ENCODE peak calls at places on chromosomes 1 and 21, in eight cellular contexts. One of them, this sample, is unnamed.

GRCh38 chr1:100141192-100141591 is 8.2 kb downstream of the TRMT13 start:
- DNase-seq in Panc1: no peak
- DNase-seq in heart right ventricle: no peak
- DNase-seq in fibroblast of lung: no peak
- DNase-seq in sigmoid colon: no peak
- DNase-seq in uterus: no peak
- DNase-seq in retinal pigment epithelial cell: no peak
- DNase-seq in Peyer's patch: no peak
- DNase-seq in this sample: no peak

GRCh38 chr1:205429742-205430464 is 8.0 kb upstream of the LEMD1 start:
- DNase-seq in Panc1: no peak
- DNase-seq in heart right ventricle: no peak
- DNase-seq in fibroblast of lung: no peak
- DNase-seq in sigmoid colon: no peak
- DNase-seq in uterus: no peak
- DNase-seq in retinal pigment epithelial cell: no peak
- DNase-seq in Peyer's patch: no peak
- DNase-seq in this sample: no peak

GRCh38 chr1:225572422-225572821 is 80.5 kb downstream of the ENAH start:
- DNase-seq in Panc1: no peak
- DNase-seq in heart right ventricle: no peak
- DNase-seq in fibroblast of lung: peak
- DNase-seq in sigmoid colon: no peak
- DNase-seq in uterus: no peak
- DNase-seq in retinal pigment epithelial cell: no peak
- DNase-seq in Peyer's patch: no peak
- DNase-seq in this sample: peak

GRCh38 chr1:77143529-77144121 is 75.6 kb downstream of the PIGK start:
- DNase-seq in Panc1: no peak
- DNase-seq in heart right ventricle: no peak
- DNase-seq in fibroblast of lung: no peak
- DNase-seq in sigmoid colon: no peak
- DNase-seq in uterus: no peak
- DNase-seq in retinal pigment epithelial cell: no peak
- DNase-seq in Peyer's patch: no peak
- DNase-seq in this sample: no peak

GRCh38 chr1:79726321-79726720 is 719.8 kb upstream of the ADGRL4 start:
- DNase-seq in Panc1: no peak
- DNase-seq in heart right ventricle: no peak
- DNase-seq in fibroblast of lung: peak
- DNase-seq in sigmoid colon: no peak
- DNase-seq in uterus: no peak
- DNase-seq in retinal pigment epithelial cell: no peak
- DNase-seq in Peyer's patch: no peak
- DNase-seq in this sample: no peak

GRCh38 chr1:42613803-42614131 is 44.5 kb upstream of the PPIH start:
- DNase-seq in Panc1: no peak
- DNase-seq in heart right ventricle: no peak
- DNase-seq in fibroblast of lung: no peak
- DNase-seq in sigmoid colon: no peak
- DNase-seq in uterus: no peak
- DNase-seq in retinal pigment epithelial cell: no peak
- DNase-seq in Peyer's patch: no peak
- DNase-seq in this sample: no peak

GRCh38 chr1:229364216-229365065 is 21.6 kb upstream of the CCSAP start:
- DNase-seq in Panc1: no peak
- DNase-seq in heart right ventricle: no peak
- DNase-seq in fibroblast of lung: peak
- DNase-seq in sigmoid colon: no peak
- DNase-seq in uterus: no peak
- DNase-seq in retinal pigment epithelial cell: no peak
- DNase-seq in Peyer's patch: no peak
- DNase-seq in this sample: no peak

GRCh38 chr1:172431721-172432192 is 11.3 kb downstream of the C1orf105 start:
- DNase-seq in Panc1: no peak
- DNase-seq in heart right ventricle: no peak
- DNase-seq in fibroblast of lung: no peak
- DNase-seq in sigmoid colon: no peak
- DNase-seq in uterus: no peak
- DNase-seq in retinal pigment epithelial cell: no peak
- DNase-seq in Peyer's patch: peak
- DNase-seq in this sample: no peak

GRCh38 chr1:209855623-209856022 is 27.9 kb downstream of the UTP25 start:
- DNase-seq in Panc1: no peak
- DNase-seq in heart right ventricle: no peak
- DNase-seq in fibroblast of lung: no peak
- DNase-seq in sigmoid colon: no peak
- DNase-seq in uterus: no peak
- DNase-seq in retinal pigment epithelial cell: no peak
- DNase-seq in Peyer's patch: no peak
- DNase-seq in this sample: no peak

GRCh38 chr1:86825294-86825693 is 88.6 kb downstream of the SELENOF start:
- DNase-seq in Panc1: no peak
- DNase-seq in heart right ventricle: no peak
- DNase-seq in fibroblast of lung: peak
- DNase-seq in sigmoid colon: no peak
- DNase-seq in uterus: no peak
- DNase-seq in retinal pigment epithelial cell: peak
- DNase-seq in Peyer's patch: no peak
- DNase-seq in this sample: peak

GRCh38 chr1:189751311-189751710 is 726.4 kb downstream of the BRINP3 start:
- DNase-seq in Panc1: no peak
- DNase-seq in heart right ventricle: no peak
- DNase-seq in fibroblast of lung: peak
- DNase-seq in sigmoid colon: no peak
- DNase-seq in uterus: no peak
- DNase-seq in retinal pigment epithelial cell: no peak
- DNase-seq in Peyer's patch: no peak
- DNase-seq in this sample: no peak

GRCh38 chr1:169577981-169578738 is 8.1 kb downstream of the F5 start:
- DNase-seq in Panc1: no peak
- DNase-seq in heart right ventricle: no peak
- DNase-seq in fibroblast of lung: no peak
- DNase-seq in sigmoid colon: no peak
- DNase-seq in uterus: no peak
- DNase-seq in retinal pigment epithelial cell: no peak
- DNase-seq in Peyer's patch: no peak
- DNase-seq in this sample: no peak

GRCh38 chr21:28615276-28615675 is 377.4 kb downstream of the LTN1 start:
- DNase-seq in Panc1: no peak
- DNase-seq in heart right ventricle: no peak
- DNase-seq in fibroblast of lung: peak
- DNase-seq in sigmoid colon: no peak
- DNase-seq in uterus: no peak
- DNase-seq in retinal pigment epithelial cell: peak
- DNase-seq in Peyer's patch: no peak
- DNase-seq in this sample: peak

GRCh38 chr1:17342014-17342441 is 30.0 kb upstream of the PADI6 start:
- DNase-seq in Panc1: no peak
- DNase-seq in heart right ventricle: no peak
- DNase-seq in fibroblast of lung: no peak
- DNase-seq in sigmoid colon: peak
- DNase-seq in uterus: no peak
- DNase-seq in retinal pigment epithelial cell: no peak
- DNase-seq in Peyer's patch: no peak
- DNase-seq in this sample: no peak

GRCh38 chr21:44454747-44455523 is at the start of gene LRRC3:
- DNase-seq in Panc1: no peak
- DNase-seq in heart right ventricle: peak
- DNase-seq in fibroblast of lung: peak
- DNase-seq in sigmoid colon: peak
- DNase-seq in uterus: peak
- DNase-seq in retinal pigment epithelial cell: peak
- DNase-seq in Peyer's patch: peak
- DNase-seq in this sample: no peak

GRCh38 chr1:62905309-62905708 is 121.4 kb downstream of the ATG4C start:
- DNase-seq in Panc1: no peak
- DNase-seq in heart right ventricle: no peak
- DNase-seq in fibroblast of lung: no peak
- DNase-seq in sigmoid colon: no peak
- DNase-seq in uterus: no peak
- DNase-seq in retinal pigment epithelial cell: no peak
- DNase-seq in Peyer's patch: no peak
- DNase-seq in this sample: no peak

GRCh38 chr1:206606867-206607266 is 5.4 kb downstream of the EIF2D start:
- DNase-seq in Panc1: no peak
- DNase-seq in heart right ventricle: no peak
- DNase-seq in fibroblast of lung: peak
- DNase-seq in sigmoid colon: no peak
- DNase-seq in uterus: no peak
- DNase-seq in retinal pigment epithelial cell: no peak
- DNase-seq in Peyer's patch: no peak
- DNase-seq in this sample: no peak

GRCh38 chr1:184982002-184982954 is 8.0 kb upstream of the NIBAN1 start:
- DNase-seq in Panc1: peak
- DNase-seq in heart right ventricle: peak
- DNase-seq in fibroblast of lung: peak
- DNase-seq in sigmoid colon: peak
- DNase-seq in uterus: peak
- DNase-seq in retinal pigment epithelial cell: no peak
- DNase-seq in Peyer's patch: peak
- DNase-seq in this sample: no peak

GRCh38 chr1:114558548-114558947 is 22.9 kb downstream of the BCAS2 start:
- DNase-seq in Panc1: no peak
- DNase-seq in heart right ventricle: no peak
- DNase-seq in fibroblast of lung: no peak
- DNase-seq in sigmoid colon: no peak
- DNase-seq in uterus: no peak
- DNase-seq in retinal pigment epithelial cell: no peak
- DNase-seq in Peyer's patch: no peak
- DNase-seq in this sample: no peak

GRCh38 chr1:232047473-232047872 is 420.9 kb downstream of the DISC1 start:
- DNase-seq in Panc1: no peak
- DNase-seq in heart right ventricle: no peak
- DNase-seq in fibroblast of lung: no peak
- DNase-seq in sigmoid colon: no peak
- DNase-seq in uterus: no peak
- DNase-seq in retinal pigment epithelial cell: no peak
- DNase-seq in Peyer's patch: no peak
- DNase-seq in this sample: no peak
- TF ChIP-seq CTCF in Panc1: no peak
- TF ChIP-seq CTCF in heart right ventricle: peak
- TF ChIP-seq CTCF in fibroblast of lung: no peak
- TF ChIP-seq CTCF in sigmoid colon: no peak
- TF ChIP-seq CTCF in uterus: no peak
- TF ChIP-seq CTCF in retinal pigment epithelial cell: no peak
- TF ChIP-seq CTCF in Peyer's patch: peak
- TF ChIP-seq CTCF in this sample: peak

DNA sequence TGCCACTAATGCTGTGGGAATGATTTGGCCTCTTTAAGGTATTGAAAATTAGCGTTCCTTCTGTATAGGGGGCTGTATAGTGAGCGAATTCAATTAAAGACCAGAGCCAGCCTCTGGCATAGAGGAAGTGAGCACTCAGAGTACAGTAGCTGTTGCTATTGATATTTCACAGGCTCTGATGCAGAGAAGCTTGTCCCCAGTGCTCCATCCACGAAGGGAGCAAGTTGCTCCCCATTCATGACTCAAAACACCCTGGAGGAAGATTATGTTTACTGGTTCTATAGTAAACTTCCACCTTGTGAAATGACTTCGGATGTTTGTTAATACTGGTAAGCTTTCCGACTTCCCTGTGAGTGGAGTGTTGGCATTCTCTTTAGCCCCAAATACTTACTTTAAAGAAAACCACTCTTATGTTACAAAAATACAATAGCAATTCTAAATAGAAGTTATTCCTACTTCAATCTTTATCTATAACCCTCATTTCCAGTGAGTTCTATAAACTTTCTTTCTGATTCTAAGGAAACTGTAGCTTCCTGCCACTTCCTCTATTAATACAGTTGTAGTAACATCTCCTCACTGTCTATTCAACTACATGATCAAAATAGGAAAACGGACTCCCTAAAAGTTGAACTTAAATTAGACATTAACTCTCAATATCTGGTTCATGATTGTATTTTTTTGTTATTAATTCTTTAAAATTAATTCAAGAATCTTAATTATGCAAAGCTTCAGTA is 46.5 kb downstream of the ZNF281 start:
- DNase-seq in Panc1: no peak
- DNase-seq in heart right ventricle: no peak
- DNase-seq in fibroblast of lung: no peak
- DNase-seq in sigmoid colon: no peak
- DNase-seq in uterus: no peak
- DNase-seq in retinal pigment epithelial cell: no peak
- DNase-seq in Peyer's patch: no peak
- DNase-seq in this sample: no peak
- H3K4me3 ChIP-seq in Panc1: no peak
- H3K4me3 ChIP-seq in heart right ventricle: no peak
- H3K4me3 ChIP-seq in fibroblast of lung: no peak
- H3K4me3 ChIP-seq in sigmoid colon: no peak
- H3K4me3 ChIP-seq in uterus: no peak
- H3K4me3 ChIP-seq in retinal pigment epithelial cell: no peak
- H3K4me3 ChIP-seq in Peyer's patch: no peak
- H3K4me3 ChIP-seq in this sample: no peak

GRCh38 chr1:220994671-220995070 is 115.4 kb downstream of the HLX start:
- DNase-seq in Panc1: no peak
- DNase-seq in heart right ventricle: no peak
- DNase-seq in fibroblast of lung: no peak
- DNase-seq in sigmoid colon: no peak
- DNase-seq in uterus: no peak
- DNase-seq in retinal pigment epithelial cell: no peak
- DNase-seq in Peyer's patch: no peak
- DNase-seq in this sample: no peak

GRCh38 chr1:220991959-220992704 is 112.9 kb downstream of the HLX start:
- DNase-seq in Panc1: no peak
- DNase-seq in heart right ventricle: no peak
- DNase-seq in fibroblast of lung: no peak
- DNase-seq in sigmoid colon: no peak
- DNase-seq in uterus: peak
- DNase-seq in retinal pigment epithelial cell: no peak
- DNase-seq in Peyer's patch: no peak
- DNase-seq in this sample: no peak

GRCh38 chr1:220992705-220993052 is 113.4 kb downstream of the HLX start:
- DNase-seq in Panc1: no peak
- DNase-seq in heart right ventricle: no peak
- DNase-seq in fibroblast of lung: no peak
- DNase-seq in sigmoid colon: no peak
- DNase-seq in uterus: no peak
- DNase-seq in retinal pigment epithelial cell: no peak
- DNase-seq in Peyer's patch: no peak
- DNase-seq in this sample: no peak

GRCh38 chr1:220991506-220991905 is 112.3 kb downstream of the HLX start:
- DNase-seq in Panc1: no peak
- DNase-seq in heart right ventricle: no peak
- DNase-seq in fibroblast of lung: no peak
- DNase-seq in sigmoid colon: no peak
- DNase-seq in uterus: no peak
- DNase-seq in retinal pigment epithelial cell: peak
- DNase-seq in Peyer's patch: no peak
- DNase-seq in this sample: no peak

GRCh38 chr1:220990417-220991337 is 111.4 kb downstream of the HLX start:
- DNase-seq in Panc1: no peak
- DNase-seq in heart right ventricle: no peak
- DNase-seq in fibroblast of lung: peak
- DNase-seq in sigmoid colon: no peak
- DNase-seq in uterus: no peak
- DNase-seq in retinal pigment epithelial cell: no peak
- DNase-seq in Peyer's patch: no peak
- DNase-seq in this sample: no peak
- TF ChIP-seq CTCF in Panc1: no peak
- TF ChIP-seq CTCF in heart right ventricle: no peak
- TF ChIP-seq CTCF in fibroblast of lung: peak
- TF ChIP-seq CTCF in sigmoid colon: no peak
- TF ChIP-seq CTCF in uterus: no peak
- TF ChIP-seq CTCF in retinal pigment epithelial cell: no peak
- TF ChIP-seq CTCF in Peyer's patch: no peak
- TF ChIP-seq CTCF in this sample: peak

GRCh38 chr1:18951416-18951815 is 5.1 kb downstream of the IFFO2 start:
- DNase-seq in Panc1: no peak
- DNase-seq in heart right ventricle: no peak
- DNase-seq in fibroblast of lung: no peak
- DNase-seq in sigmoid colon: no peak
- DNase-seq in uterus: no peak
- DNase-seq in retinal pigment epithelial cell: no peak
- DNase-seq in Peyer's patch: no peak
- DNase-seq in this sample: no peak
- H3K4me3 ChIP-seq in Panc1: peak
- H3K4me3 ChIP-seq in heart right ventricle: peak
- H3K4me3 ChIP-seq in fibroblast of lung: no peak
- H3K4me3 ChIP-seq in sigmoid colon: peak
- H3K4me3 ChIP-seq in uterus: no peak
- H3K4me3 ChIP-seq in retinal pigment epithelial cell: no peak
- H3K4me3 ChIP-seq in Peyer's patch: peak
- H3K4me3 ChIP-seq in this sample: no peak

This sample was measured in AG04449.